ENCODE peak calls at places on chromosomes 16 and 17, in five cellular contexts. I is heart left ventricle, R is lower lobe of right lung, P is heart right ventricle, J is RWPE2. F is an unnamed sample. For H3K9me3, the result is how much of the 10 kb centered on the place peaks cover.

GRCh38 chr16:74448990-74449389 is 27.7 kb upstream of the CLEC18B start:
- DNase-seq in I (peak), R (no peak), P (peak), J (peak), F (no peak)

GRCh38 chr16:50547340-50547865 is 793 bp upstream of the NKD1 start:
- DNase-seq in I (no peak), R (peak), P (peak), J (no peak), F (peak)

GRCh38 chr17:14736631-14737030 is 435.8 kb downstream of the HS3ST3B1 start:
- DNase-seq in I (no peak), R (no peak), P (no peak), J (no peak), F (no peak)

GRCh38 chr16:73092236-73092781 is 44.4 kb upstream of the ZFHX3 start:
- DNase-seq in I (no peak), R (no peak), P (no peak), J (no peak), F (no peak)

GRCh38 chr17:27558842-27559505 is 72.0 kb upstream of the LGALS9 start:
- DNase-seq in I (no peak), R (peak), P (no peak), J (no peak), F (peak)

GRCh38 chr17:27669850-27670249 is 38.9 kb downstream of the LGALS9 start:
- DNase-seq in I (no peak), R (no peak), P (no peak), J (no peak), F (no peak)

GRCh38 chr17:58268774-58269556 is 11.8 kb downstream of the MPO start:
- DNase-seq in I (no peak), R (no peak), P (no peak), J (no peak), F (no peak)

GRCh38 chr17:39576187-39576586 is 31.5 kb downstream of the NEUROD2 start:
- DNase-seq in I (no peak), R (no peak), P (no peak), J (no peak), F (no peak)

GRCh38 chr17:58492238-58493121 is 4.3 kb upstream of the HSF5 start:
- DNase-seq in I (no peak), R (no peak), P (no peak), J (no peak), F (peak)

GRCh38 chr16:5510819-5511370 is 413.3 kb upstream of the EEF2KMT start:
- DNase-seq in I (no peak), R (no peak), P (no peak), J (no peak), F (no peak)

GRCh38 chr17:72461757-72462156 is 340.9 kb downstream of the SOX9 start:
- DNase-seq in I (no peak), R (no peak), P (no peak), J (no peak), F (no peak)

GRCh38 chr16:87363771-87364476 is 19.7 kb downstream of the FBXO31 start:
- DNase-seq in I (peak), R (no peak), P (peak), J (no peak), F (no peak)

GRCh38 chr16:10575506-10576130 is 4.8 kb downstream of the EMP2 start:
- DNase-seq in I (no peak), R (no peak), P (no peak), J (no peak), F (no peak)

GRCh38 chr16:53445534-53445933 is 11.3 kb downstream of the RBL2 start:
- DNase-seq in I (no peak), R (no peak), P (no peak), J (no peak), F (no peak)

GRCh38 chr17:77324227-77324626 is 183.5 kb downstream of the SEC14L1 start:
- DNase-seq in I (no peak), R (peak), P (no peak), J (peak), F (no peak)

GRCh38 chr16:11308493-11309283 is 27.6 kb upstream of the PRM1 start:
- DNase-seq in I (no peak), R (no peak), P (no peak), J (no peak), F (no peak)

GRCh38 chr16:983044-984030 is 1.8 kb downstream of the SOX8 start:
- DNase-seq in I (no peak), R (no peak), P (no peak), J (no peak), F (no peak)

GRCh38 chr17:41870627-41871026 is 5.4 kb upstream of the KLHL11 start:
- DNase-seq in I (peak), R (no peak), P (no peak), J (no peak), F (no peak)

GRCh38 chr16:24851700-24852099 is 5.9 kb downstream of the SLC5A11 start:
- DNase-seq in I (no peak), R (no peak), P (no peak), J (no peak), F (no peak)

GRCh38 chr17:50477976-50478375 is 684 bp upstream of the RSAD1 start:
- DNase-seq in I (no peak), R (peak), P (no peak), J (no peak), F (no peak)

GRCh38 chr17:38550661-38551060 is 55.1 kb downstream of the SRCIN1 start:
- DNase-seq in I (peak), R (no peak), P (peak), J (no peak), F (no peak)

GRCh38 chr17:61502292-61502691 is 50.1 kb downstream of the TBX4 start:
- DNase-seq in I (no peak), R (no peak), P (no peak), J (no peak), F (no peak)

GRCh38 chr17:34275881-34276280 is 5.9 kb downstream of the CCL7 start:
- DNase-seq in I (no peak), R (no peak), P (no peak), J (no peak), F (no peak)

GRCh38 chr17:67157732-67158639 is 87.0 kb downstream of the HELZ start:
- DNase-seq in I (no peak), R (no peak), P (no peak), J (no peak), F (no peak)

GRCh38 chr16:65975049-65975708 is 391.3 kb upstream of the CDH5 start:
- DNase-seq in I (no peak), R (no peak), P (no peak), J (no peak), F (no peak)

GRCh38 chr16:64280317-64280716 is 841.5 kb downstream of the CDH11 start:
- DNase-seq in I (no peak), R (no peak), P (no peak), J (no peak), F (peak)

GRCh38 chr17:74282587-74283370 is 8.7 kb downstream of the DNAI2 start:
- DNase-seq in I (no peak), R (no peak), P (no peak), J (no peak), F (peak)

GRCh38 chr17:56596741-56597494 is 3.4 kb downstream of the NOG start:
- DNase-seq in I (no peak), R (no peak), P (no peak), J (no peak), F (no peak)

GRCh38 chr17:29571486-29571882 is 3.0 kb downstream of the TP53I13 start:
- DNase-seq in I (no peak), R (no peak), P (no peak), J (no peak), F (no peak)

GRCh38 chr17:43219746-43220380 is 8.2 kb downstream of the TMEM106A start:
- DNase-seq in I (no peak), R (no peak), P (no peak), J (no peak), F (no peak)

GRCh38 chr17:75487351-75488070 is 27.8 kb downstream of the CASKIN2 start:
- DNase-seq in I (peak), R (peak), P (peak), J (no peak), F (no peak)

GRCh38 chr16:10886739-10887269 is 9.8 kb downstream of the CIITA start:
- DNase-seq in I (no peak), R (no peak), P (no peak), J (no peak), F (no peak)

GRCh38 chr16:77877712-77878111 is 89.3 kb downstream of the VAT1L start:
- DNase-seq in I (no peak), R (no peak), P (no peak), J (no peak), F (no peak)

GRCh38 chr17:67392111-67392510 is 15.0 kb downstream of the PITPNC1 start:
- DNase-seq in I (no peak), R (no peak), P (no peak), J (no peak), F (no peak)

GRCh38 chr16:6146874-6147425 is 1049.4 kb upstream of the EEF2KMT start:
- DNase-seq in I (no peak), R (no peak), P (no peak), J (no peak), F (no peak)

GRCh38 chr16:83968483-83968865 is 430 bp downstream of the NECAB2 start:
- DNase-seq in I (no peak), R (peak), P (no peak), J (no peak), F (no peak)

GRCh38 chr17:1724869-1725641 is 551 bp downstream of the WDR81 start:
- DNase-seq in I (no peak), R (peak), P (no peak), J (peak), F (no peak)

GRCh38 chr17:8799001-8799850 is at the start of gene MFSD6L:
- DNase-seq in I (no peak), R (peak), P (no peak), J (no peak), F (peak)

GRCh38 chr17:31112001-31112661 is 17.4 kb downstream of the NF1 start:
- DNase-seq in I (no peak), R (no peak), P (no peak), J (no peak), F (no peak)

GRCh38 chr16:49921791-49922456 is 66.0 kb upstream of the ZNF423 start:
- DNase-seq in I (peak), R (peak), P (peak), J (no peak), F (peak)

GRCh38 chr17:22503322-22503899 is 811.1 kb downstream of the KCNJ18 start:
- DNase-seq in I (no peak), R (no peak), P (no peak), J (no peak), F (no peak)
- H3K9me3 ChIP-seq in I (under half), R (under half), P (under half), J (under half), F (under half)

DNA sequence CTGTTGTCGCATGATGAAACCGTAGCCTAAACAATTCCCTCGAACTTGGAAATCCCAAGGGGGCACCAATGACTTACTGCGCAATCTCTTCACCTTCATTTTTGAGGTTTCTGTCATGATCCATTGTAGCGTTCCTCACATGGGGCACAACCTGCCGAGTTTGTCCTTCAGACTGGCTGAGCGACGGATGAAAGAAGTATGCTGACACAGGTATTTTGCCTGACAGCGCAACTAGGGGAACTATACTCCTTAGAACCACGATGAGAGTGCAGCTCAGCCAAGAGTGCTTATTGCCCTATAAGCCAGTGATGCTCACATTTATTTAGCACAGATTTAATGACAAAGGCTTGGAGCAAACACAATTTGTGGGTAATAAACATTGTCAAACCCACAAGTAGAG is 106.3 kb upstream of the ZNF267 start:
- DNase-seq in I (no peak), R (no peak), P (no peak), J (no peak), F (no peak)
- H3K9me3 ChIP-seq in I (under half), R (half or more), P (under half), J (under half), F (under half)

GRCh38 chr16:30474684-30475083 is 2.1 kb downstream of the ITGAL start:
- DNase-seq in I (no peak), R (no peak), P (no peak), J (no peak), F (no peak)
- H3K9me3 ChIP-seq in I (under half), R (under half), P (under half), J (under half), F (under half)

GRCh38 chr17:78747479-78747878 is 34.6 kb downstream of the CYTH1 start:
- DNase-seq in I (no peak), R (no peak), P (no peak), J (no peak), F (no peak)

GRCh38 chr17:78746263-78746948 is 35.7 kb downstream of the CYTH1 start:
- DNase-seq in I (no peak), R (no peak), P (no peak), J (no peak), F (no peak)

GRCh38 chr17:78745407-78746088 is 36.5 kb downstream of the CYTH1 start:
- DNase-seq in I (no peak), R (no peak), P (no peak), J (no peak), F (no peak)

GRCh38 chr17:78748048-78748729 is 33.9 kb downstream of the CYTH1 start:
- DNase-seq in I (no peak), R (peak), P (no peak), J (no peak), F (no peak)

GRCh38 chr17:78746949-78747269 is 35.2 kb downstream of the CYTH1 start:
- DNase-seq in I (no peak), R (no peak), P (no peak), J (no peak), F (no peak)
- H3K9me3 ChIP-seq in I (under half), R (under half), P (under half), J (under half), F (under half)

DNA sequence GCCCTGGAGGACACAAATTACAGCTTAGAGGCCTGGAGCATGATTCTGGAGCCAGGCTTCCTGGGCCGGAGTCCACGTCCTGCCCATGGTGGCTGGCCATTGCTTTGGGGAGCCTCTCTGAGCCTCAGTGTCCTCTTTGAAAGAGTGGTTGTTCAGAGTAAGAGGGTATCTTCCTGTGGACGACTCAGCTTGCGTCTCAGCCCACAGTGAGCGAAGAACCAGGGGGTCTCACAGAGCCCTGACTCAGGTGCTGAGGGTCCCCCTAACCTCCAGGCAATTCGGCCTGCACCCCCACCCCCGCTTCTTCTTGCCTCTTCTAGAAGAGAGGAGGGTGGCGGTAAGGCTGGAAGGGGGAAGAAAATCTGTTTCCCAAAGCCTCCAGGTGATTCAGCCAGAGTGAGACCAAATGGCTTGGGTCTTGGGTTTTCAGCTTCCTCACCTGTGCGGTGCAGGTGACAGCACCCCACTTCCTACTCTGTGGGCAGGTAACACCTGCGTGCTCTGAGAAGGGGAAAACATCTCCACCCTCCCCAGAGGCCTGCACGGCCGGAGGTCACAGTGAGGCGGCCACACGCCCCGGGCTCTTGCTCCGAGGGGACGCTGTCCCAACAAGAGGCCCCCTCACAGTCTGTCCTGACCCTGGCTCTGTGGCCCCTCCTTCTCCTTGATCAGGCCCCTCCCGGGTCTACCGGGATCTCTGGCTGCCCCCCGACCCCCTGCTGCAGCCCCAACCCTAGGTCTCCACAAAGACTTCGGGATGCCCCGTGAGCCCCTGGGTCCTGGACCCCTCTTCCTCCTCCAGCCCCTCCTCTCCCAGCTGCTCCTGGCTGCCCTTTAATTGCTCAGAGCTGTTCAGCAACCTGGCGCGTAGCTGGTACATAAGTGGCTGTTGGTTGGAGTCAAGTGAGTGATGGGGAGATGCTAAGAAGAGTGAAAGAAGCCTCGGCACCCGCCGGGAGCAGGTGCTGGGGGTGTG is 119.2 kb downstream of the METRNL start:
- DNase-seq in I (peak), R (peak), P (peak), J (no peak), F (no peak)
- H3K9me3 ChIP-seq in I (under half), R (under half), P (under half), J (under half), F (under half)